ENCODE peak calls at places on chromosomes 7 and 10, in four cellular contexts. S is transverse colon, M is HepG2, I is HL-60. W is an unnamed sample.

GRCh38 chr7:92754756-92755581 is 81.4 kb downstream of the CDK6 start:
- DNase-seq in M (no peak), S (no peak), I (peak; percentile 91), W (no peak)

GRCh38 chr7:33157311-33157710 is 27.9 kb downstream of the BBS9 start:
- DNase-seq in I (no peak), S (no peak), M (no peak), W (no peak)

GRCh38 chr10:28266449-28267224 is 36.2 kb downstream of the MPP7 start:
- DNase-seq in I (no peak), M (no peak), S (no peak), W (no peak)

GRCh38 chr7:22485189-22485588 is 14.8 kb downstream of the STEAP1B start:
- DNase-seq in S (no peak), M (no peak), I (no peak), W (no peak)

GRCh38 chr10:53111529-53111928 is 338.9 kb upstream of the MBL2 start:
- DNase-seq in S (no peak), M (peak; percentile 23), I (no peak), W (no peak)

GRCh38 chr10:106795619-106796018 is 368.9 kb downstream of the SORCS1 start:
- DNase-seq in S (peak; percentile 19), M (peak; percentile 1), I (no peak), W (no peak)

GRCh38 chr7:141103847-141104429 is 30.1 kb downstream of the TMEM178B start:
- DNase-seq in S (no peak), I (no peak), M (no peak), W (no peak)

GRCh38 chr7:76357379-76358052 is 1.3 kb downstream of the YWHAG start:
- DNase-seq in I (no peak), S (no peak), M (no peak), W (no peak)

GRCh38 chr7:94348142-94348541 is 46.6 kb upstream of the COL1A2 start:
- DNase-seq in S (peak; percentile 11), M (no peak), I (no peak), W (no peak)

GRCh38 chr7:101165075-101165957 is at the start of gene VGF:
- DNase-seq in S (peak; percentile 93), I (peak; percentile 93), M (peak; percentile 85), W (peak; percentile 85)

GRCh38 chr10:35898722-35899485 is 256.8 kb upstream of the FZD8 start:
- DNase-seq in I (no peak), S (no peak), M (no peak), W (no peak)

GRCh38 chr10:61963669-61964058 is 62.2 kb downstream of the ARID5B start:
- DNase-seq in M (no peak), S (no peak), I (no peak), W (no peak)

GRCh38 chr7:117863618-117864017 is 9.6 kb downstream of the CTTNBP2 start:
- DNase-seq in M (no peak), I (no peak), S (no peak), W (no peak)

GRCh38 chr10:93445097-93445960 is 36.8 kb downstream of the MYOF start:
- DNase-seq in M (peak; percentile 97), S (peak; percentile 89), I (no peak), W (peak; percentile 97)

GRCh38 chr7:47470567-47471357 is 111.1 kb downstream of the TNS3 start:
- DNase-seq in S (peak; percentile 56), I (no peak), M (peak; percentile 95), W (peak; percentile 63)

GRCh38 chr7:74376256-74377036 is 77.3 kb upstream of the GTF2IRD1 start:
- DNase-seq in I (no peak), S (no peak), M (no peak), W (no peak)

GRCh38 chr10:58152698-58153263 is 114.9 kb downstream of the IPMK start:
- DNase-seq in M (peak; percentile 51), I (peak; percentile 25), S (peak; percentile 35), W (peak; percentile 9)

GRCh38 chr10:96511044-96511945 is 2.4 kb downstream of the TLL2 start:
- DNase-seq in I (peak; percentile 54), S (peak; percentile 49), M (peak; percentile 59), W (peak; percentile 36)

GRCh38 chr10:64534616-64535015 is 1013.4 kb downstream of the REEP3 start:
- DNase-seq in S (no peak), I (no peak), M (no peak), W (no peak)

GRCh38 chr7:121547341-121548092 is 151.4 kb upstream of the FAM3C start:
- DNase-seq in I (peak; percentile 14), M (peak; percentile 44), S (no peak), W (no peak)

GRCh38 chr7:34995757-34996156 is 41.5 kb downstream of the DPY19L1 start:
- DNase-seq in M (no peak), I (no peak), S (no peak), W (no peak)

GRCh38 chr7:147014596-147014995 is 898.0 kb downstream of the CNTNAP2 start:
- DNase-seq in I (no peak), M (no peak), S (no peak), W (no peak)

GRCh38 chr7:105943486-105943885 is 19.6 kb upstream of the CDHR3 start:
- DNase-seq in I (no peak), M (no peak), S (no peak), W (no peak)

GRCh38 chr10:4849555-4850242 is 23.7 kb downstream of the AKR1E2 start:
- DNase-seq in M (peak; percentile 87), S (peak; percentile 93), I (peak; percentile 67), W (peak; percentile 88)
- TF ChIP-seq CTCF in M (peak; percentile 99), S (peak; percentile 100), I (peak; percentile 77), W (peak; percentile 95)

GRCh38 chr7:153567426-153567825 is 484.8 kb upstream of the DPP6 start:
- DNase-seq in S (peak; percentile 31), M (no peak), I (no peak), W (no peak)
- TF ChIP-seq POLR2AphosphoS5 in S (peak; percentile 58), M (no peak), I (no peak), W (no peak)

GRCh38 chr10:111146025-111146640 is 69.3 kb downstream of the ADRA2A start:
- DNase-seq in I (no peak), S (no peak), M (no peak), W (no peak)

GRCh38 chr10:111137587-111137986 is 60.8 kb downstream of the ADRA2A start:
- DNase-seq in M (peak; percentile 18), I (no peak), S (no peak), W (no peak)

GRCh38 chr10:111137012-111137411 is 60.2 kb downstream of the ADRA2A start:
- DNase-seq in M (peak; percentile 13), S (no peak), I (no peak), W (peak; percentile 10)

GRCh38 chr10:111139567-111139966 is 62.7 kb downstream of the ADRA2A start:
- DNase-seq in M (no peak), S (no peak), I (no peak), W (no peak)

DNA sequence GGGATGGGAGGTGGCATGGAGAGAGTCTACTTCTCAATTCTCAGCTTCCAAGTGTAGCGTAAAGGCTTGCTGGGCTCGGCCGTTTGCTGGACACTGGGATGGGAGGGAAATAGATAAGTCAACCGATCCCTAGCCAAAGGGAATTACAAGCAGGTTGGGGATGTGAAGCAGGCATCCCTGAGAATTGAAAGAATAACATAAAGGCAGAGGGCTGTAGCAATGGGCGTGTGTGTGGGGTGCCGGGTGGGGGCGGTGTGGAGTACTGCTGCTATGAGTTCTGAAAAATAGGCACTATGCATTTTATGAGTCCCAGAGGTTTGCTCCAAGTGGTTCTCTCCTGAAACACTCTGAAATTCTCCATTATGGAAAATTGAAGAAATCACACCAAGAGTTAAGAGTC is 65.3 kb downstream of the ADRA2A start:
- DNase-seq in I (no peak), S (no peak), M (no peak), W (no peak)
- TF ChIP-seq CTCF in I (no peak), S (no peak), M (no peak), W (no peak)

GRCh38 chr7:30282735-30283134 is 1.7 kb upstream of the ZNRF2 start:
- DNase-seq in M (no peak), S (no peak), I (no peak), W (no peak)

GRCh38 chr7:30284298-30285066 is at the start of gene ZNRF2:
- DNase-seq in I (peak; percentile 100), S (peak; percentile 99), M (peak; percentile 98), W (peak; percentile 99)

GRCh38 chr7:30286749-30287148 is 2.4 kb downstream of the ZNRF2 start:
- DNase-seq in M (no peak), S (no peak), I (no peak), W (no peak)

GRCh38 chr7:30285531-30286284 is 1.3 kb downstream of the ZNRF2 start:
- DNase-seq in M (peak; percentile 34), S (peak; percentile 52), I (peak; percentile 91), W (peak; percentile 20)

GRCh38 chr7:30285067-30285530 is 702 bp downstream of the ZNRF2 start:
- DNase-seq in I (peak; percentile 5), S (peak; percentile 33), M (no peak), W (peak; percentile 10)
- TF ChIP-seq POLR2AphosphoS5 in I (no peak), S (no peak), M (no peak), W (no peak)

GRCh38 chr7:68107256-68107655 is 1110.6 kb downstream of the TYW1 start:
- DNase-seq in M (no peak), I (no peak), S (no peak), W (no peak)

GRCh38 chr7:68109299-68109698 is 1112.7 kb downstream of the TYW1 start:
- DNase-seq in M (no peak), I (no peak), S (no peak), W (no peak)

GRCh38 chr7:68103319-68103718 is 1106.7 kb downstream of the TYW1 start:
- DNase-seq in M (no peak), I (no peak), S (no peak), W (no peak)

GRCh38 chr7:68107968-68108367 is 1111.3 kb downstream of the TYW1 start:
- DNase-seq in M (no peak), S (no peak), I (no peak), W (no peak)
- TF ChIP-seq CTCF in M (no peak), S (no peak), I (no peak), W (no peak)

GRCh38 chr7:133484135-133484534 is 231.3 kb downstream of the EXOC4 start:
- DNase-seq in S (no peak), I (no peak), M (no peak), W (no peak)
- TF ChIP-seq POLR2AphosphoS5 in S (no peak), I (no peak), M (no peak), W (no peak)

W was measured in prostate gland.